ENCODE peak calls at places on chromosome 1, in six cellular contexts. J, P, O, W, Y and X are unnamed samples.

GRCh38 chr1:39297534-39297933 is 93.0 kb downstream of the MACF1 start:
- DNase-seq in J (no peak), P (no peak), O (peak; percentile 47), W (no peak), Y (no peak), X (no peak)

GRCh38 chr1:193435771-193436170 is 249.4 kb upstream of the B3GALT2 start:
- DNase-seq in O (no peak), P (no peak), Y (no peak), W (no peak), J (no peak), X (no peak)

GRCh38 chr1:38746966-38747600 is 112.5 kb downstream of the RRAGC start:
- DNase-seq in J (no peak), W (no peak), Y (no peak), P (no peak), O (no peak), X (no peak)

GRCh38 chr1:156160744-156161181 is 7.4 kb downstream of the SEMA4A start:
- DNase-seq in Y (peak; percentile 88), W (no peak), P (peak; percentile 59), J (no peak), O (peak; percentile 65), X (peak; percentile 56)

GRCh38 chr1:185733818-185734709 is at the start of gene HMCN1:
- DNase-seq in W (peak; percentile 39), P (peak; percentile 65), J (no peak), O (peak; percentile 53), Y (peak; percentile 59), X (peak; percentile 58)

GRCh38 chr1:87986154-87986914 is 657.7 kb downstream of the LMO4 start:
- DNase-seq in P (no peak), J (no peak), W (no peak), O (no peak), Y (no peak), X (no peak)

GRCh38 chr1:56904706-56905105 is 50.1 kb downstream of the C8A start:
- DNase-seq in Y (no peak), P (no peak), W (no peak), J (no peak), O (no peak), X (no peak)

GRCh38 chr1:41795205-41795762 is 123.4 kb downstream of the HIVEP3 start:
- DNase-seq in J (no peak), W (no peak), P (no peak), Y (no peak), O (peak; percentile 79), X (no peak)

GRCh38 chr1:67460648-67461500 is 30.7 kb upstream of the SERBP1 start:
- DNase-seq in Y (peak; percentile 7), O (peak; percentile 19), J (no peak), W (no peak), P (no peak), X (peak; percentile 32)

GRCh38 chr1:107430540-107431228 is 289.8 kb downstream of the NTNG1 start:
- DNase-seq in P (peak; percentile 30), W (peak; percentile 7), J (peak; percentile 39), Y (peak; percentile 31), O (peak; percentile 46), X (peak; percentile 35)

GRCh38 chr1:169250795-169251194 is 116.8 kb downstream of the NME7 start:
- DNase-seq in P (no peak), Y (no peak), J (no peak), W (no peak), O (no peak), X (no peak)

GRCh38 chr1:203129501-203130231 is 2.1 kb downstream of the ADORA1 start:
- DNase-seq in W (peak; percentile 77), P (no peak), Y (no peak), O (no peak), J (no peak), X (peak; percentile 83)

GRCh38 chr1:7656821-7657220 is 114.3 kb upstream of the VAMP3 start:
- DNase-seq in P (no peak), O (no peak), Y (no peak), J (no peak), W (no peak), X (no peak)
- H3K27ac ChIP-seq in P (no peak overlapping the region), O (no peak overlapping the region), Y (no peak overlapping the region), J (no peak overlapping the region), W (no peak overlapping the region), X (no peak overlapping the region)

GRCh38 chr1:101262060-101262459 is 25.2 kb downstream of the S1PR1 start:
- DNase-seq in J (no peak), O (no peak), W (no peak), P (no peak), Y (no peak), X (no peak)
- H3K27ac ChIP-seq in J (no peak overlapping the region), O (no peak overlapping the region), W (peak overlapping the region; percentile 32), P (no peak overlapping the region), Y (no peak overlapping the region), X (no peak overlapping the region)

GRCh38 chr1:30884723-30885122 is 23.8 kb downstream of the SDC3 start:
- DNase-seq in P (no peak), W (no peak), J (no peak), Y (no peak), O (no peak), X (no peak)
- H3K27ac ChIP-seq in P (no peak overlapping the region), W (no peak overlapping the region), J (no peak overlapping the region), Y (no peak overlapping the region), O (no peak overlapping the region), X (peak overlapping the region; percentile 87)

GRCh38 chr1:205505076-205505729 is 734 bp downstream of the CDK18 start:
- DNase-seq in Y (no peak), W (peak; percentile 35), P (no peak), O (no peak), J (no peak), X (no peak)
- H3K27ac ChIP-seq in Y (peak overlapping the region; percentile 72), W (peak overlapping the region; percentile 31), P (peak overlapping the region; percentile 66), O (no peak overlapping the region), J (no peak overlapping the region), X (peak overlapping the region; percentile 84)

GRCh38 chr1:33383974-33384767 is 46.7 kb downstream of the PHC2 start:
- DNase-seq in Y (no peak), W (no peak), J (no peak), O (peak; percentile 74), P (no peak), X (no peak)
- H3K27ac ChIP-seq in Y (no peak overlapping the region), W (no peak overlapping the region), J (no peak overlapping the region), O (peak overlapping the region; percentile 44), P (no peak overlapping the region), X (no peak overlapping the region)